ENCODE peak calls at places on chromosomes 12 and 14, in seven cellular contexts. One of them, this sample, is unnamed.

GRCh38 chr14:59280961-59281360 is 92.5 kb downstream of the DAAM1 start:
- DNase-seq in left ventricle myocardium inferior: no peak
- DNase-seq in fibroblast of lung: no peak
- DNase-seq in lower lobe of right lung: no peak
- DNase-seq in neural crest cell: no peak
- DNase-seq in B cell: no peak
- DNase-seq in psoas muscle: no peak
- DNase-seq in this sample: no peak

GRCh38 chr12:1050059-1050707 is 59.2 kb downstream of the ERC1 start:
- DNase-seq in left ventricle myocardium inferior: no peak
- DNase-seq in fibroblast of lung: no peak
- DNase-seq in lower lobe of right lung: no peak
- DNase-seq in neural crest cell: no peak
- DNase-seq in B cell: no peak
- DNase-seq in psoas muscle: no peak
- DNase-seq in this sample: no peak

GRCh38 chr14:73829526-73830431 is 21.9 kb upstream of the PTGR2 start:
- DNase-seq in left ventricle myocardium inferior: no peak
- DNase-seq in fibroblast of lung: peak
- DNase-seq in lower lobe of right lung: no peak
- DNase-seq in neural crest cell: no peak
- DNase-seq in B cell: no peak
- DNase-seq in psoas muscle: no peak
- DNase-seq in this sample: no peak

GRCh38 chr12:94140556-94140955 is 7.8 kb upstream of the PLXNC1 start:
- DNase-seq in left ventricle myocardium inferior: no peak
- DNase-seq in fibroblast of lung: no peak
- DNase-seq in lower lobe of right lung: no peak
- DNase-seq in neural crest cell: peak
- DNase-seq in B cell: no peak
- DNase-seq in psoas muscle: no peak
- DNase-seq in this sample: no peak

GRCh38 chr12:91817512-91817911 is 328.1 kb downstream of the BTG1 start:
- DNase-seq in left ventricle myocardium inferior: no peak
- DNase-seq in fibroblast of lung: peak
- DNase-seq in lower lobe of right lung: no peak
- DNase-seq in neural crest cell: no peak
- DNase-seq in B cell: no peak
- DNase-seq in psoas muscle: no peak
- DNase-seq in this sample: no peak

GRCh38 chr12:65318186-65318685 is 39.8 kb downstream of the MSRB3 start:
- DNase-seq in left ventricle myocardium inferior: no peak
- DNase-seq in fibroblast of lung: no peak
- DNase-seq in lower lobe of right lung: no peak
- DNase-seq in neural crest cell: no peak
- DNase-seq in B cell: no peak
- DNase-seq in psoas muscle: no peak
- DNase-seq in this sample: no peak

GRCh38 chr14:105537580-105538474 is 11.4 kb downstream of the TMEM121 start:
- DNase-seq in left ventricle myocardium inferior: peak
- DNase-seq in fibroblast of lung: no peak
- DNase-seq in lower lobe of right lung: peak
- DNase-seq in neural crest cell: peak
- DNase-seq in B cell: peak
- DNase-seq in psoas muscle: peak
- DNase-seq in this sample: peak

GRCh38 chr12:1766110-1766509 is 54.3 kb upstream of the LRTM2 start:
- DNase-seq in left ventricle myocardium inferior: no peak
- DNase-seq in fibroblast of lung: no peak
- DNase-seq in lower lobe of right lung: no peak
- DNase-seq in neural crest cell: no peak
- DNase-seq in B cell: no peak
- DNase-seq in psoas muscle: no peak
- DNase-seq in this sample: no peak

GRCh38 chr14:61332658-61333029 is 11.3 kb downstream of the PRKCH start:
- DNase-seq in left ventricle myocardium inferior: no peak
- DNase-seq in fibroblast of lung: no peak
- DNase-seq in lower lobe of right lung: no peak
- DNase-seq in neural crest cell: no peak
- DNase-seq in B cell: no peak
- DNase-seq in psoas muscle: no peak
- DNase-seq in this sample: no peak

GRCh38 chr14:61928300-61928699 is 166.1 kb downstream of the SNAPC1 start:
- DNase-seq in left ventricle myocardium inferior: no peak
- DNase-seq in fibroblast of lung: no peak
- DNase-seq in lower lobe of right lung: no peak
- DNase-seq in neural crest cell: no peak
- DNase-seq in B cell: no peak
- DNase-seq in psoas muscle: no peak
- DNase-seq in this sample: no peak

GRCh38 chr14:60653709-60654161 is 4.5 kb upstream of the SIX1 start:
- DNase-seq in left ventricle myocardium inferior: no peak
- DNase-seq in fibroblast of lung: no peak
- DNase-seq in lower lobe of right lung: no peak
- DNase-seq in neural crest cell: no peak
- DNase-seq in B cell: no peak
- DNase-seq in psoas muscle: no peak
- DNase-seq in this sample: no peak

GRCh38 chr12:68189766-68190700 is 30.5 kb upstream of the IFNG start:
- DNase-seq in left ventricle myocardium inferior: no peak
- DNase-seq in fibroblast of lung: peak
- DNase-seq in lower lobe of right lung: no peak
- DNase-seq in neural crest cell: no peak
- DNase-seq in B cell: no peak
- DNase-seq in psoas muscle: no peak
- DNase-seq in this sample: no peak

GRCh38 chr12:111728795-111729194 is 37.9 kb upstream of the ALDH2 start:
- DNase-seq in left ventricle myocardium inferior: no peak
- DNase-seq in fibroblast of lung: no peak
- DNase-seq in lower lobe of right lung: no peak
- DNase-seq in neural crest cell: no peak
- DNase-seq in B cell: no peak
- DNase-seq in psoas muscle: no peak
- DNase-seq in this sample: no peak

GRCh38 chr12:19276767-19277166 is 147.2 kb downstream of the PLEKHA5 start:
- DNase-seq in left ventricle myocardium inferior: no peak
- DNase-seq in fibroblast of lung: no peak
- DNase-seq in lower lobe of right lung: no peak
- DNase-seq in neural crest cell: no peak
- DNase-seq in B cell: no peak
- DNase-seq in psoas muscle: no peak
- DNase-seq in this sample: no peak

GRCh38 chr12:55995366-55995765 is 1.7 kb upstream of the SUOX start:
- DNase-seq in left ventricle myocardium inferior: no peak
- DNase-seq in fibroblast of lung: no peak
- DNase-seq in lower lobe of right lung: no peak
- DNase-seq in neural crest cell: no peak
- DNase-seq in B cell: no peak
- DNase-seq in psoas muscle: no peak
- DNase-seq in this sample: no peak

GRCh38 chr14:77760381-77761204 is at the start of gene SNW1:
- DNase-seq in left ventricle myocardium inferior: peak
- DNase-seq in fibroblast of lung: peak
- DNase-seq in lower lobe of right lung: peak
- DNase-seq in neural crest cell: peak
- DNase-seq in B cell: peak
- DNase-seq in psoas muscle: peak
- DNase-seq in this sample: peak

GRCh38 chr12:27018071-27018470 is 3.9 kb upstream of the TM7SF3 start:
- DNase-seq in left ventricle myocardium inferior: no peak
- DNase-seq in fibroblast of lung: no peak
- DNase-seq in lower lobe of right lung: no peak
- DNase-seq in neural crest cell: no peak
- DNase-seq in B cell: no peak
- DNase-seq in psoas muscle: no peak
- DNase-seq in this sample: no peak

GRCh38 chr12:95802482-95803264 is 12.1 kb upstream of the NTN4 start:
- DNase-seq in left ventricle myocardium inferior: no peak
- DNase-seq in fibroblast of lung: peak
- DNase-seq in lower lobe of right lung: no peak
- DNase-seq in neural crest cell: no peak
- DNase-seq in B cell: no peak
- DNase-seq in psoas muscle: no peak
- DNase-seq in this sample: no peak

GRCh38 chr12:114167431-114167830 is 201.3 kb upstream of the RBM19 start:
- DNase-seq in left ventricle myocardium inferior: no peak
- DNase-seq in fibroblast of lung: peak
- DNase-seq in lower lobe of right lung: no peak
- DNase-seq in neural crest cell: no peak
- DNase-seq in B cell: no peak
- DNase-seq in psoas muscle: no peak
- DNase-seq in this sample: no peak

GRCh38 chr14:91835197-91835919 is 32.0 kb downstream of the TC2N start:
- DNase-seq in left ventricle myocardium inferior: no peak
- DNase-seq in fibroblast of lung: no peak
- DNase-seq in lower lobe of right lung: no peak
- DNase-seq in neural crest cell: no peak
- DNase-seq in B cell: no peak
- DNase-seq in psoas muscle: no peak
- DNase-seq in this sample: no peak

GRCh38 chr12:11707535-11707934 is 58.1 kb downstream of the ETV6 start:
- DNase-seq in left ventricle myocardium inferior: peak
- DNase-seq in fibroblast of lung: no peak
- DNase-seq in lower lobe of right lung: no peak
- DNase-seq in neural crest cell: no peak
- DNase-seq in B cell: no peak
- DNase-seq in psoas muscle: peak
- DNase-seq in this sample: no peak

DNA sequence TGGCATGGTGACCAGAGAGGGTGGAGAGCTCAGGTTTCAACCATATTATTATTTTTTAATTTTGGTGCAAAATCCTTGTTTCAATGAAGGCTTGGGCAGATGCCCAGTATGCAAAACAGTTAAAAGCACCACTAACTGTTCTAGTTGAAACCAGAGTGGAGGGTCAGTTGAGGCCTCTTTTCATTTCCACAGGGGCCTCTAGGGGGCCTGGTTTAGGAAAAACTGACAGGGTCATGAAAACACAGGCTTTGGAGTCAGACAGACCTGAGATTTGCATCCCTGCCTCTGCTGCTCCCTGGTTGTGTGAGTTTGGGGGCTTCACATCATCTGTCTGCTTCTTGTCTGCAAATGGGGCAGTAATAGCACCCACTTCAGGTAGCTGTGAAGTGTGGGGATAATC is 3.3 kb upstream of the RPH3A start:
- DNase-seq in left ventricle myocardium inferior: no peak
- DNase-seq in fibroblast of lung: no peak
- DNase-seq in lower lobe of right lung: no peak
- DNase-seq in neural crest cell: no peak
- DNase-seq in B cell: no peak
- DNase-seq in psoas muscle: no peak
- DNase-seq in this sample: no peak
- TF ChIP-seq CTCF in left ventricle myocardium inferior: no peak
- TF ChIP-seq CTCF in fibroblast of lung: no peak
- TF ChIP-seq CTCF in lower lobe of right lung: no peak
- TF ChIP-seq CTCF in neural crest cell: no peak
- TF ChIP-seq CTCF in B cell: no peak
- TF ChIP-seq CTCF in psoas muscle: no peak
- TF ChIP-seq CTCF in this sample: peak

GRCh38 chr14:68895304-68895703 is 83.8 kb downstream of the ACTN1 start:
- DNase-seq in left ventricle myocardium inferior: no peak
- DNase-seq in fibroblast of lung: no peak
- DNase-seq in lower lobe of right lung: no peak
- DNase-seq in neural crest cell: no peak
- DNase-seq in B cell: no peak
- DNase-seq in psoas muscle: no peak
- DNase-seq in this sample: no peak

GRCh38 chr14:68894802-68895201 is 84.3 kb downstream of the ACTN1 start:
- DNase-seq in left ventricle myocardium inferior: no peak
- DNase-seq in fibroblast of lung: peak
- DNase-seq in lower lobe of right lung: no peak
- DNase-seq in neural crest cell: no peak
- DNase-seq in B cell: no peak
- DNase-seq in psoas muscle: no peak
- DNase-seq in this sample: no peak

GRCh38 chr14:68897559-68898160 is 81.4 kb downstream of the ACTN1 start:
- DNase-seq in left ventricle myocardium inferior: no peak
- DNase-seq in fibroblast of lung: no peak
- DNase-seq in lower lobe of right lung: peak
- DNase-seq in neural crest cell: no peak
- DNase-seq in B cell: no peak
- DNase-seq in psoas muscle: no peak
- DNase-seq in this sample: no peak

GRCh38 chr14:68894123-68894522 is 85.0 kb downstream of the ACTN1 start:
- DNase-seq in left ventricle myocardium inferior: no peak
- DNase-seq in fibroblast of lung: peak
- DNase-seq in lower lobe of right lung: peak
- DNase-seq in neural crest cell: no peak
- DNase-seq in B cell: no peak
- DNase-seq in psoas muscle: no peak
- DNase-seq in this sample: no peak

DNA sequence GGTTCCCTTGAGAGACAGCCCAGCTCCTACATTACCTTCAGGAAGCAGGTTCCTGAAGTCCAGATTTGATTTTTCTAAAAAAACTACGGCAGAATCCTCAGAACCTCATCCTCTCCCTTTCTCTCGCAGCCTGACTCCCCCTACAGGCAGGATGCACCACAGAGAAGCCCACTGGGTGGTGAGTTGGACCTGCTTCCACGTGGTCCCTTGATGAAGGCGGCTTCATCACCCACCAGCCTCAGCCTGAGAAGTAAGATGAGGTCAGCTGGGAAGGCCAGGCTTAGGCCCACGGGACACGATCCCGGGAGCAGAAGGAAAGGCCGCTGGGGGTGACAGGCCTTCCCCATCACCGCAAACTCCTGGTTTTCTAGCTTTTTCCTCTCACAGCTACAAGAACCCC is 83.0 kb downstream of the ACTN1 start:
- DNase-seq in left ventricle myocardium inferior: no peak
- DNase-seq in fibroblast of lung: no peak
- DNase-seq in lower lobe of right lung: peak
- DNase-seq in neural crest cell: no peak
- DNase-seq in B cell: no peak
- DNase-seq in psoas muscle: no peak
- DNase-seq in this sample: no peak
- TF ChIP-seq CTCF in left ventricle myocardium inferior: no peak
- TF ChIP-seq CTCF in fibroblast of lung: peak
- TF ChIP-seq CTCF in lower lobe of right lung: no peak
- TF ChIP-seq CTCF in neural crest cell: peak
- TF ChIP-seq CTCF in B cell: no peak
- TF ChIP-seq CTCF in psoas muscle: no peak
- TF ChIP-seq CTCF in this sample: peak

DNA sequence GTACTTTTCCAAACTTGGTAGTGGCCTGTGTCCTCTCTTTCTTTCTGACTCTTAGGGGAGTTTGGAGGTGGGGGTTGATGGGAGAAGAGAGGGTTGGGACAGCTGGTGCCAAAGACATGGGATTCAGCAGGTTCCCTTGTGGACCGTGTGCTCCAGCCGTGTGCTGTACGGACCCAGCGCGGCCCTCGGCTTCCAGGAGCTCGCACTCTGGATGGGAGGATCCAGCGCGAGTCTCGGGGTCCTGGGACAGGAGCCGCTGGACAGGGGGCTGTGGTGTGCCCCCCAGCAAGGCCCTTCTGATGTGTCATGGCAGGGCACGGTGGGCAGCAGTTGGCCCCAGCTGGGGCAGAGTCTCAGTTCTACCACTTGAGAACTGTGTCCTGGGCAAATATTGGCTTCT is 45.0 kb upstream of the TSPAN9 start:
- DNase-seq in left ventricle myocardium inferior: no peak
- DNase-seq in fibroblast of lung: no peak
- DNase-seq in lower lobe of right lung: no peak
- DNase-seq in neural crest cell: no peak
- DNase-seq in B cell: no peak
- DNase-seq in psoas muscle: no peak
- DNase-seq in this sample: no peak
- TF ChIP-seq CTCF in left ventricle myocardium inferior: no peak
- TF ChIP-seq CTCF in fibroblast of lung: no peak
- TF ChIP-seq CTCF in lower lobe of right lung: no peak
- TF ChIP-seq CTCF in neural crest cell: no peak
- TF ChIP-seq CTCF in B cell: no peak
- TF ChIP-seq CTCF in psoas muscle: no peak
- TF ChIP-seq CTCF in this sample: no peak

GRCh38 chr12:13571035-13571434 is 374.5 kb downstream of the EMP1 start:
- DNase-seq in left ventricle myocardium inferior: no peak
- DNase-seq in fibroblast of lung: no peak
- DNase-seq in lower lobe of right lung: no peak
- DNase-seq in neural crest cell: no peak
- DNase-seq in B cell: no peak
- DNase-seq in psoas muscle: no peak
- DNase-seq in this sample: no peak
- TF ChIP-seq CTCF in left ventricle myocardium inferior: no peak
- TF ChIP-seq CTCF in fibroblast of lung: no peak
- TF ChIP-seq CTCF in lower lobe of right lung: no peak
- TF ChIP-seq CTCF in neural crest cell: peak
- TF ChIP-seq CTCF in B cell: no peak
- TF ChIP-seq CTCF in psoas muscle: no peak
- TF ChIP-seq CTCF in this sample: no peak

This sample was measured in progenitor cell of endocrine pancreas.